ENCODE peak calls at places on chromosomes 1 and 21, in five cellular contexts. One of them, this sample, is unnamed.

GRCh38 chr1:202010042-202011015 is at the start of gene ELF3:
- DNase-seq in left ventricle myocardium inferior: no peak
- DNase-seq in cardiac muscle cell: peak; percentile 95
- DNase-seq in neural progenitor cell: peak; percentile 95
- DNase-seq in fibroblast of villous mesenchyme: no peak
- DNase-seq in this sample: no peak

GRCh38 chr1:201430790-201431189 is 9.3 kb upstream of the TNNI1 start:
- DNase-seq in left ventricle myocardium inferior: no peak
- DNase-seq in cardiac muscle cell: no peak
- DNase-seq in neural progenitor cell: no peak
- DNase-seq in fibroblast of villous mesenchyme: no peak
- DNase-seq in this sample: no peak

GRCh38 chr1:33367488-33368405 is 46.8 kb upstream of the A3GALT2 start:
- DNase-seq in left ventricle myocardium inferior: peak; percentile 86
- DNase-seq in cardiac muscle cell: peak; percentile 89
- DNase-seq in neural progenitor cell: peak; percentile 93
- DNase-seq in fibroblast of villous mesenchyme: peak; percentile 86
- DNase-seq in this sample: peak; percentile 77

GRCh38 chr1:21100496-21100895 is 76.2 kb downstream of the EIF4G3 start:
- DNase-seq in left ventricle myocardium inferior: no peak
- DNase-seq in cardiac muscle cell: no peak
- DNase-seq in neural progenitor cell: no peak
- DNase-seq in fibroblast of villous mesenchyme: peak; percentile 87
- DNase-seq in this sample: peak; percentile 51

GRCh38 chr1:54290443-54291184 is 90.6 kb downstream of the MRPL37 start:
- DNase-seq in left ventricle myocardium inferior: no peak
- DNase-seq in cardiac muscle cell: no peak
- DNase-seq in neural progenitor cell: no peak
- DNase-seq in fibroblast of villous mesenchyme: peak; percentile 48
- DNase-seq in this sample: peak; percentile 77

GRCh38 chr1:219000606-219001005 is 173.1 kb upstream of the LYPLAL1 start:
- DNase-seq in left ventricle myocardium inferior: no peak
- DNase-seq in cardiac muscle cell: no peak
- DNase-seq in neural progenitor cell: no peak
- DNase-seq in fibroblast of villous mesenchyme: no peak
- DNase-seq in this sample: no peak

GRCh38 chr1:99503276-99503747 is 142.6 kb upstream of the PALMD start:
- DNase-seq in left ventricle myocardium inferior: no peak
- DNase-seq in cardiac muscle cell: peak; percentile 55
- DNase-seq in neural progenitor cell: no peak
- DNase-seq in fibroblast of villous mesenchyme: peak; percentile 78
- DNase-seq in this sample: peak; percentile 76

GRCh38 chr21:42523941-42524340 is 10.3 kb downstream of the SLC37A1 start:
- DNase-seq in left ventricle myocardium inferior: no peak
- DNase-seq in cardiac muscle cell: no peak
- DNase-seq in neural progenitor cell: no peak
- DNase-seq in fibroblast of villous mesenchyme: no peak
- DNase-seq in this sample: no peak

GRCh38 chr1:160366731-160367515 is at the start of gene NHLH1:
- DNase-seq in left ventricle myocardium inferior: no peak
- DNase-seq in cardiac muscle cell: no peak
- DNase-seq in neural progenitor cell: no peak
- DNase-seq in fibroblast of villous mesenchyme: no peak
- DNase-seq in this sample: no peak

DNA sequence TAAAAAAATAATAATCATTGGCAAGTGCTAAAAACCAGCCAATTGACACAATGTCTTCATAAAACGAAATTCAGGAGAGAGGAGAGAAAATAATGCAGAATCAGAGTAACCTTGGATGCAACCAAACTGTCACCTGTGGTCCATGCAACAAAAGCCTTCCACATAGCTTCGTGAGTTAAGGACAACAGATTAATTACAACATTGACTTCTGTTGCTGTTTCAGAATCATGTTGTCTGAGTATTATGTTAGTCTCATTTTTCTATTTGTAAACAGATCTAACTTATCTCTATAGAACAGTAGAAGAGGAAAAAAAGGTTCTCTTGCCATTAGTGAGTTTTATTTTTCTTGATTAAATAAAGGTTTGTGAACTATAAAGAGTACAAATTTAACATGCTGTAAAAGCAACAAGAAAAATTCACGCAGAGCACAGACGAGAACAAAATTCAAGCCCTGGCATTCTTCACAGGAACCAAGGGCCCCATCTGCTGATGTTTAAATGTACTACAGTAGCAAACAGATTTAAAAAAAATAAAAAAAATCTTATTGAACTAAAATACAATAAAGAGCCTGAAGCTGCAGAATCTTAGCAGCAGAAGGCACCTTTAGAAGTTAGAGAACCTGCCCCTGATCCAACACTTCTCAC is 381.1 kb upstream of the PKN2 start:
- DNase-seq in left ventricle myocardium inferior: no peak
- DNase-seq in cardiac muscle cell: peak; percentile 64
- DNase-seq in neural progenitor cell: peak; percentile 59
- DNase-seq in fibroblast of villous mesenchyme: peak; percentile 38
- DNase-seq in this sample: peak; percentile 43
- TF ChIP-seq CTCF in left ventricle myocardium inferior: peak; percentile 59
- TF ChIP-seq CTCF in cardiac muscle cell: peak; percentile 42
- TF ChIP-seq CTCF in neural progenitor cell: peak; percentile 63
- TF ChIP-seq CTCF in fibroblast of villous mesenchyme: peak; percentile 44
- TF ChIP-seq CTCF in this sample: peak; percentile 59

GRCh38 chr1:184988506-184988905 is 14.2 kb upstream of the NIBAN1 start:
- DNase-seq in left ventricle myocardium inferior: no peak
- DNase-seq in cardiac muscle cell: no peak
- DNase-seq in neural progenitor cell: no peak
- DNase-seq in fibroblast of villous mesenchyme: no peak
- DNase-seq in this sample: peak; percentile 34

GRCh38 chr1:184982002-184982954 is 8.0 kb upstream of the NIBAN1 start:
- DNase-seq in left ventricle myocardium inferior: peak; percentile 80
- DNase-seq in cardiac muscle cell: peak; percentile 77
- DNase-seq in neural progenitor cell: peak; percentile 67
- DNase-seq in fibroblast of villous mesenchyme: peak; percentile 84
- DNase-seq in this sample: peak; percentile 74

GRCh38 chr1:184986250-184986649 is 11.9 kb upstream of the NIBAN1 start:
- DNase-seq in left ventricle myocardium inferior: no peak
- DNase-seq in cardiac muscle cell: peak; percentile 16
- DNase-seq in neural progenitor cell: no peak
- DNase-seq in fibroblast of villous mesenchyme: peak; percentile 46
- DNase-seq in this sample: peak; percentile 53
- TF ChIP-seq CTCF in left ventricle myocardium inferior: peak; percentile 35
- TF ChIP-seq CTCF in cardiac muscle cell: peak; percentile 48
- TF ChIP-seq CTCF in neural progenitor cell: no peak
- TF ChIP-seq CTCF in fibroblast of villous mesenchyme: peak; percentile 51
- TF ChIP-seq CTCF in this sample: peak; percentile 58

GRCh38 chr1:241916196-241916595 is 41.4 kb upstream of the BECN2 start:
- DNase-seq in left ventricle myocardium inferior: no peak
- DNase-seq in cardiac muscle cell: no peak
- DNase-seq in neural progenitor cell: no peak
- DNase-seq in fibroblast of villous mesenchyme: no peak
- DNase-seq in this sample: no peak

GRCh38 chr1:241918879-241919278 is 38.7 kb upstream of the BECN2 start:
- DNase-seq in left ventricle myocardium inferior: no peak
- DNase-seq in cardiac muscle cell: no peak
- DNase-seq in neural progenitor cell: peak; percentile 25
- DNase-seq in fibroblast of villous mesenchyme: peak; percentile 55
- DNase-seq in this sample: peak; percentile 69

GRCh38 chr1:241917487-241917886 is 40.1 kb upstream of the BECN2 start:
- DNase-seq in left ventricle myocardium inferior: no peak
- DNase-seq in cardiac muscle cell: no peak
- DNase-seq in neural progenitor cell: no peak
- DNase-seq in fibroblast of villous mesenchyme: no peak
- DNase-seq in this sample: no peak
- TF ChIP-seq CTCF in left ventricle myocardium inferior: no peak
- TF ChIP-seq CTCF in cardiac muscle cell: no peak
- TF ChIP-seq CTCF in neural progenitor cell: no peak
- TF ChIP-seq CTCF in fibroblast of villous mesenchyme: no peak
- TF ChIP-seq CTCF in this sample: no peak

GRCh38 chr1:48450505-48450904 is 21.5 kb downstream of the SPATA6 start:
- DNase-seq in left ventricle myocardium inferior: no peak
- DNase-seq in cardiac muscle cell: no peak
- DNase-seq in neural progenitor cell: no peak
- DNase-seq in fibroblast of villous mesenchyme: no peak
- DNase-seq in this sample: no peak
- TF ChIP-seq CTCF in left ventricle myocardium inferior: peak; percentile 51
- TF ChIP-seq CTCF in cardiac muscle cell: peak; percentile 26
- TF ChIP-seq CTCF in neural progenitor cell: no peak
- TF ChIP-seq CTCF in fibroblast of villous mesenchyme: peak; percentile 28
- TF ChIP-seq CTCF in this sample: peak; percentile 19

GRCh38 chr21:36693144-36694040 is 5.5 kb upstream of the SIM2 start:
- DNase-seq in left ventricle myocardium inferior: no peak
- DNase-seq in cardiac muscle cell: peak; percentile 58
- DNase-seq in neural progenitor cell: peak; percentile 73
- DNase-seq in fibroblast of villous mesenchyme: no peak
- DNase-seq in this sample: no peak
- TF ChIP-seq CTCF in left ventricle myocardium inferior: no peak
- TF ChIP-seq CTCF in cardiac muscle cell: no peak
- TF ChIP-seq CTCF in neural progenitor cell: peak; percentile 70
- TF ChIP-seq CTCF in fibroblast of villous mesenchyme: no peak
- TF ChIP-seq CTCF in this sample: no peak

GRCh38 chr1:109806733-109807397 is 43.1 kb upstream of the EPS8L3 start:
- DNase-seq in left ventricle myocardium inferior: no peak
- DNase-seq in cardiac muscle cell: no peak
- DNase-seq in neural progenitor cell: no peak
- DNase-seq in fibroblast of villous mesenchyme: no peak
- DNase-seq in this sample: peak; percentile 43
- TF ChIP-seq CTCF in left ventricle myocardium inferior: no peak
- TF ChIP-seq CTCF in cardiac muscle cell: no peak
- TF ChIP-seq CTCF in neural progenitor cell: no peak
- TF ChIP-seq CTCF in fibroblast of villous mesenchyme: no peak
- TF ChIP-seq CTCF in this sample: no peak

DNA sequence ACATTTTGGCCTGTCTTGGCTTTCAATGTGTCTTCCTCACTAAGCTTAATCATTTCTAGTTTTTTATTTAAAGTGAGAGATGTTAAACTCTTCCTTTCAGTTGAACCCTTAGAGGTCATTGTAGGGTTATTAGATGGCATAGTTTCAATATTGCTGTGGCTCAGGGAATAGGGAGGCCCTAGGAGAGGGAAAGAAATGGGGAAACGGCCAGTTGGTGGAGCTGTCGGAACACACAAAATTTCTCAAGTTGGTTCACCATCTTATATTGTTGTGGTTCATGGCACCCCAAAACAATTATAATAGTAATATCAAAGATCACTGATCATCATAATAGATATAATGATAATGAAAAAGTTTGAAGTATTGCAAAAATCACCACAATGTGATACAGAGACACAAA is 31.4 kb upstream of the KAZN start:
- DNase-seq in left ventricle myocardium inferior: no peak
- DNase-seq in cardiac muscle cell: peak; percentile 8
- DNase-seq in neural progenitor cell: peak; percentile 18
- DNase-seq in fibroblast of villous mesenchyme: no peak
- DNase-seq in this sample: no peak
- TF ChIP-seq CTCF in left ventricle myocardium inferior: no peak
- TF ChIP-seq CTCF in cardiac muscle cell: peak; percentile 17
- TF ChIP-seq CTCF in neural progenitor cell: peak; percentile 56
- TF ChIP-seq CTCF in fibroblast of villous mesenchyme: no peak
- TF ChIP-seq CTCF in this sample: no peak

GRCh38 chr1:241269116-241269515 is 87.9 kb downstream of the RGS7 start:
- DNase-seq in left ventricle myocardium inferior: no peak
- DNase-seq in cardiac muscle cell: peak; percentile 32
- DNase-seq in neural progenitor cell: peak; percentile 22
- DNase-seq in fibroblast of villous mesenchyme: no peak
- DNase-seq in this sample: no peak
- TF ChIP-seq CTCF in left ventricle myocardium inferior: no peak
- TF ChIP-seq CTCF in cardiac muscle cell: no peak
- TF ChIP-seq CTCF in neural progenitor cell: peak; percentile 43
- TF ChIP-seq CTCF in fibroblast of villous mesenchyme: no peak
- TF ChIP-seq CTCF in this sample: no peak

DNA sequence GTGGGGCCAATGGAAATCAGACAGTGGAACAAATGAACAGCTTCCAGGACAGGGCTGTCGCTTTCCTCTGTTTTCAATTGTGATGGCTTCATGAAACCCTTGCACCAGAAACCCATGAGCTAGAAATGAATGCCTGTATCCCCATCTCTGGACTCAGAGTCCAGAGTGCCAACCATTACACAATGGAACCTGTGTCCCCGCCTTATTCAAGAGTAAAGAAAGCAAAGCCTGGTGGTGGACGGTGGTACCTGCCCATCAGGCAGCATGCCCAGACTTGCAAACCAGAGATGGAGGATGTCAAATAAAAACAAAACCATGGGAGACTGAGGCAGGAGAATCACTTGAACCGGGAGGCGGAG is 4.4 kb upstream of the CAPN2 start:
- DNase-seq in left ventricle myocardium inferior: no peak
- DNase-seq in cardiac muscle cell: no peak
- DNase-seq in neural progenitor cell: no peak
- DNase-seq in fibroblast of villous mesenchyme: no peak
- DNase-seq in this sample: no peak
- TF ChIP-seq CTCF in left ventricle myocardium inferior: peak; percentile 33
- TF ChIP-seq CTCF in cardiac muscle cell: peak; percentile 17
- TF ChIP-seq CTCF in neural progenitor cell: no peak
- TF ChIP-seq CTCF in fibroblast of villous mesenchyme: peak; percentile 17
- TF ChIP-seq CTCF in this sample: peak; percentile 34